ENCODE peak calls at places on chromosome 17, in ten cellular contexts. Y, E, U, Q, K, B, F, L, X and V are unnamed samples.

GRCh38 chr17:78351449-78352006 is 8.3 kb downstream of the SOCS3 start:
- DNase-seq in Y (peak; percentile 73), E (peak; percentile 88), U (peak; percentile 99), Q (peak; percentile 89), K (no peak), B (peak; percentile 81), F (no peak), L (no peak), X (peak; percentile 100), V (no peak)

GRCh38 chr17:39863918-39864746 is at the start of gene IKZF3:
- DNase-seq in Y (peak; percentile 84), E (peak; percentile 93), U (no peak), Q (peak; percentile 81), K (peak; percentile 35), B (peak; percentile 79), F (no peak), L (no peak), X (no peak), V (no peak)

GRCh38 chr17:66829386-66829864 is 5.5 kb upstream of the CACNG5 start:
- DNase-seq in Y (peak; percentile 52), E (no peak), U (no peak), Q (peak; percentile 13), K (peak; percentile 70), B (no peak), F (no peak), L (no peak), X (peak; percentile 63), V (no peak)

GRCh38 chr17:57112994-57113393 is 27.9 kb downstream of the AKAP1 start:
- DNase-seq in Y (no peak), E (no peak), U (no peak), Q (no peak), K (no peak), B (no peak), F (no peak), L (no peak), X (no peak), V (no peak)

GRCh38 chr17:79084291-79085153 is 9.9 kb downstream of the ENGASE start:
- DNase-seq in Y (no peak), E (peak; percentile 67), U (no peak), Q (no peak), K (no peak), B (no peak), F (no peak), L (no peak), X (no peak), V (no peak)

GRCh38 chr17:32265192-32265895 is at the start of gene RHBDL3:
- DNase-seq in Y (peak; percentile 32), E (no peak), U (no peak), Q (peak; percentile 28), K (no peak), B (no peak), F (no peak), L (no peak), X (no peak), V (no peak)

GRCh38 chr17:75116681-75117080 is 6.9 kb downstream of the ARMC7 start:
- DNase-seq in Y (no peak), E (no peak), U (no peak), Q (no peak), K (no peak), B (no peak), F (no peak), L (no peak), X (no peak), V (no peak)

GRCh38 chr17:35088911-35089845 is 25.7 kb upstream of the RFFL start:
- DNase-seq in Y (peak; percentile 94), E (peak; percentile 97), U (peak; percentile 94), Q (peak; percentile 93), K (peak; percentile 73), B (peak; percentile 86), F (no peak), L (peak; percentile 57), X (peak; percentile 92), V (peak; percentile 79)

GRCh38 chr17:3298260-3298659 is at the start of gene OR3A1:
- DNase-seq in Y (no peak), E (no peak), U (no peak), Q (no peak), K (no peak), B (no peak), F (no peak), L (no peak), X (no peak), V (no peak)

GRCh38 chr17:2595736-2596135 is 2.3 kb downstream of the PAFAH1B1 start:
- DNase-seq in Y (no peak), E (no peak), U (no peak), Q (no peak), K (no peak), B (no peak), F (no peak), L (no peak), X (no peak), V (no peak)

GRCh38 chr17:20999841-21000532 is 42.8 kb downstream of the USP22 start:
- DNase-seq in Y (no peak), E (peak; percentile 62), U (no peak), Q (no peak), K (no peak), B (no peak), F (no peak), L (no peak), X (no peak), V (no peak)

GRCh38 chr17:41544497-41544896 is 16.4 kb upstream of the KRT19 start:
- DNase-seq in Y (no peak), E (no peak), U (no peak), Q (peak; percentile 69), K (no peak), B (no peak), F (no peak), L (no peak), X (no peak), V (no peak)

GRCh38 chr17:17892731-17893130 is 55.9 kb upstream of the SREBF1 start:
- DNase-seq in Y (no peak), E (no peak), U (no peak), Q (no peak), K (no peak), B (no peak), F (no peak), L (no peak), X (no peak), V (no peak)

GRCh38 chr17:56085576-56086267 is 67.6 kb upstream of the ANKFN1 start:
- DNase-seq in Y (no peak), E (no peak), U (no peak), Q (no peak), K (no peak), B (no peak), F (no peak), L (no peak), X (no peak), V (no peak)

GRCh38 chr17:1519678-1520077 is 3.3 kb upstream of the INPP5K start:
- DNase-seq in Y (no peak), E (no peak), U (no peak), Q (no peak), K (no peak), B (no peak), F (no peak), L (no peak), X (no peak), V (no peak)
- TF ChIP-seq POLR2AphosphoS5 in Y (no peak), E (no peak), U (no peak), Q (no peak), K (no peak), B (no peak), F (no peak), L (no peak), X (no peak), V (no peak)

DNA sequence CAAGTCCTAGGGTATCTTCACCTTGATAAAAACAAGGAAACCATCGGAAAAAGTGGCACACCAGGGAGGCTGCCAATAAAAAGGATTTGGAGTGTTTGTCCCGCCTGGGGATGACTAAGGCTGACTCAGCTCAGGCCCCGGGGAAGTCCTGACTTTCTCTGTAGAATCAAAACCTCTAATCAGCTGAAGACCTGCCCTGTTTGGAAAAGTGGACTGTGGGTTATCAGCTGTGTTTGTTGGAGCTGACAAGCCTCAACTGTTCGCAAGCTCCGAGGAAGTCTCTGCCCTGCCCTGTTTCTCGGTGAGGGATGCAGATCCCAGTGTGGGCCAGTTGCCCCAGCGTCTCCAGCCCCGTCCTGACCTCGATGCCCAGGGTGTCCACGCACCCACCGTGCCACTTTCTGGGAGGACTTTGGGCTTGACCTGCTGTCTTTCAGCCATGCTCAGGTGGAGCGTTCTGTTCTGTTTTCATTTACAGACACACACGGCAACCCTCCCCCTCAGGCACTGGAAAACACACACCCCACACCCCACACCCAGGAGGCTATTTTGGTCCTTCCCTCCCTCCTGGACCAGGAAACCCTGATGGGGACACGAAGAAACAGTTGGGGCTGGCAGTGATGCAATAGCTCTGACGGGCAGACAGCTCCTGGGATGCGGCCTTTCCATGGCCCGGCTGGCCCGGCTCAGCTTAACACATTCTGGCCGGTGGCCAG is 27.6 kb upstream of the PITPNA start:
- DNase-seq in Y (peak; percentile 79), E (no peak), U (no peak), Q (peak; percentile 71), K (peak; percentile 95), B (no peak), F (no peak), L (peak; percentile 86), X (no peak), V (no peak)
- TF ChIP-seq POLR2AphosphoS5 in Y (peak; percentile 45), E (peak; percentile 55), U (peak; percentile 35), Q (peak; percentile 55), K (peak; percentile 78), B (no peak), F (no peak), L (peak; percentile 62), X (peak; percentile 67), V (no peak)

GRCh38 chr17:50703162-50703561 is 4.6 kb downstream of the ANKRD40 start:
- DNase-seq in Y (no peak), E (no peak), U (no peak), Q (no peak), K (no peak), B (no peak), F (no peak), L (no peak), X (no peak), V (no peak)
- TF ChIP-seq POLR2AphosphoS5 in Y (no peak), E (no peak), U (no peak), Q (no peak), K (no peak), B (no peak), F (no peak), L (no peak), X (no peak), V (no peak)

DNA sequence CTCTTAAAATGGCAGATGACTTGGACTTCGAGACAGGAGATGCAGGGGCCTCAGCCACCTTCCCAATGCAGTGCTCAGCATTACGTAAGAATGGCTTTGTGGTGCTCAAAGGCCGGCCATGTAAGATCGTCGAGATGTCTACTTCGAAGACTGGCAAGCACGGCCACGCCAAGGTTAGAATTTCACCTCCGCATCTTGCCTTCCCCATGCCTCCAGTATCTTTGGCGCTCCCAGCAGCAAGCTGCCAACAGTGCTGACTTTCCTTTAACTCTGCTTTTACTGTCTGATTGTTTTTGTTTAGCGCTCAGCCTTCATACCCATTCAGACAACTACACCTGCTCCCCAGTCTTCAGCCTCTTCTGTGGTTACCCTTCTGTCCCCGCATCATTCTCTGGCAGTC is 2.2 kb downstream of the EIF5A start:
- DNase-seq in Y (no peak), E (no peak), U (no peak), Q (no peak), K (no peak), B (no peak), F (no peak), L (no peak), X (no peak), V (no peak)
- TF ChIP-seq POLR2AphosphoS5 in Y (no peak), E (peak; percentile 8), U (no peak), Q (no peak), K (no peak), B (no peak), F (peak; percentile 74), L (no peak), X (no peak), V (peak; percentile 21)